ENCODE peak calls at places on chromosome 6, in nine cellular contexts. I is astrocyte of the spinal cord, W is omental fat pad, E is testis, G is endothelial cell, Y is HepG2, M is upper lobe of left lung, Q is MCF 10A, D is breast epithelium. B is an unnamed sample.
A peak's percentile ranks its signal among the peaks of the same experiment; 100 is the strongest.

GRCh38 chr6:146957443-146957842 is 246.8 kb upstream of the STXBP5 start:
- DNase-seq in I (no peak), W (no peak), E (no peak), G (no peak), Y (no peak), M (no peak), Q (no peak), D (no peak), B (no peak)

GRCh38 chr6:105799051-105799450 is 287.1 kb upstream of the PRDM1 start:
- DNase-seq in I (no peak), W (no peak), E (peak; percentile 48), G (no peak), Y (no peak), M (no peak), Q (no peak), D (no peak), B (no peak)

GRCh38 chr6:103367212-103367611 is 1492.5 kb downstream of the HACE1 start:
- DNase-seq in I (no peak), W (no peak), E (no peak), G (no peak), Y (no peak), M (no peak), Q (no peak), D (no peak), B (no peak)

GRCh38 chr6:78864957-78865356 is 2.4 kb upstream of the IRAK1BP1 start:
- DNase-seq in I (no peak), W (no peak), E (no peak), G (no peak), Y (no peak), M (no peak), Q (no peak), D (no peak), B (no peak)

GRCh38 chr6:160055813-160056212 is 65.8 kb upstream of the SLC22A1 start:
- DNase-seq in I (no peak), W (no peak), E (no peak), G (no peak), Y (no peak), M (no peak), Q (no peak), D (no peak), B (no peak)

GRCh38 chr6:111995409-111995808 is 58.5 kb upstream of the CCN6 start:
- DNase-seq in I (peak; percentile 25), W (no peak), E (no peak), G (no peak), Y (no peak), M (no peak), Q (peak; percentile 47), D (no peak), B (no peak)

GRCh38 chr6:72826033-72826432 is 204.2 kb downstream of the KCNQ5 start:
- DNase-seq in I (no peak), W (no peak), E (no peak), G (no peak), Y (no peak), M (no peak), Q (no peak), D (no peak), B (no peak)

GRCh38 chr6:163188746-163189145 is 225.8 kb upstream of the QKI start:
- DNase-seq in I (no peak), W (no peak), E (no peak), G (no peak), Y (no peak), M (no peak), Q (no peak), D (no peak), B (no peak)

GRCh38 chr6:55528624-55529023 is 50.4 kb downstream of the HMGCLL1 start:
- DNase-seq in I (peak; percentile 33), W (no peak), E (peak; percentile 18), G (peak; percentile 14), Y (peak; percentile 43), M (no peak), Q (peak; percentile 45), D (no peak), B (no peak)

GRCh38 chr6:143698329-143698728 is 20.6 kb downstream of the PHACTR2 start:
- DNase-seq in I (no peak), W (no peak), E (no peak), G (no peak), Y (no peak), M (no peak), Q (no peak), D (no peak), B (no peak)

GRCh38 chr6:143701343-143702234 is 23.8 kb downstream of the PHACTR2 start:
- DNase-seq in I (peak; percentile 34), W (no peak), E (no peak), G (no peak), Y (no peak), M (no peak), Q (no peak), D (no peak), B (no peak)

GRCh38 chr6:143697401-143697800 is 19.6 kb downstream of the PHACTR2 start:
- DNase-seq in I (no peak), W (no peak), E (no peak), G (no peak), Y (no peak), M (no peak), Q (no peak), D (no peak), B (no peak)

GRCh38 chr6:143700684-143701342 is 23.0 kb downstream of the PHACTR2 start:
- DNase-seq in I (peak; percentile 82), W (no peak), E (no peak), G (no peak), Y (no peak), M (no peak), Q (no peak), D (no peak), B (no peak)

DNA sequence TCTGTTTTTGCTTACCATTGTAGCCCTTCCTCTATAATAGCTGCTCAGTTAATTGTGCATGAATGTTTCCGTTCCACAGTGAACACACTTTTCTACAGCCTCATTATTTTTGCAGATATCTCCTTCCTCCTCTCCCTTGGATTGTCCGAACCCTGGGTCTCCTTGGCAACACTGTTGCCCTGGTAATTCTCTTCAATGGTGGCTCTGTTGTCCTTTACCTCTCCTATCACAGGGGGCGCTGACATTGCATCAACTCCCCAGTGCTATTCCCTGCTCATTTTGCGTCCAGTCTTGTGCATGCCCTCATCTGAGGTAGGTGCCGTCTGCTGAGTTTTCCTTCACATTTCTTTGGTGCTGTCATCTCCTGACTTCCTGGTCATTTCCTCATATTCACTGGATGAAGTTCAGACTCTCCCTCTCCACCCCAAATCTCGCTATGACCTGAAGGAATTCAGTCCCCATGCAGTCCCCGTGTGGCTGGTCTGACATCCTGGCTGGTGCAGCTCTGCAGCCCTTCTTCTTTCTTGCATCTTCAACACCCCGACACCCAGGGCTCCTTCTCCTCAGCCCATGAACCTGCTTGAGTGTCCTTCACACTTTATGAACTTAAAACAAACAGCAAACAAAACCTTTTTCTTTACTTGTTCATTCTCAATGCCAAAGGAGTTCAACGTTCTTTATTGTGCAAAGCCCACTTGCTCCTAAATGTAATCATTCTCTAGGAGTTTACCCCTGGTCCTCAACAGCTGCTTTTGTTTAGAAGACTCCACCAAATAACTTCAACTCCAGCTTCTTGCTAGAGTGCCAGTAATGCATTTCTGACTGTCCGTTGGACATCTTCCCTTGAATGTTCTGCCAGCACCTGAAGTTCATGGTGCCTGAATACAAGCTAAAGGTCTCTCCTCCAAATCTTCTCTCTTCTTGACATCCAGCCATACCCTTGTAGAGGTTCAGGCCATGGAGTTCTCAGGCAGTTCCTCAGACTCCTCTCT is 21.3 kb downstream of the PHACTR2 start:
- DNase-seq in I (no peak), W (no peak), E (peak; percentile 29), G (no peak), Y (peak; percentile 29), M (no peak), Q (no peak), D (no peak), B (no peak)
- TF ChIP-seq CTCF in I (no peak), W (no peak), E (no peak), G (no peak), Y (peak; percentile 48), M (no peak), Q (no peak), D (no peak), B (no peak)

GRCh38 chr6:117346142-117346930 is 79.4 kb downstream of the ROS1 start:
- DNase-seq in I (peak; percentile 49), W (no peak), E (no peak), G (no peak), Y (peak; percentile 23), M (no peak), Q (peak; percentile 16), D (no peak), B (no peak)
- TF ChIP-seq CTCF in I (no peak), W (no peak), E (peak; percentile 49), G (peak; percentile 83), Y (peak; percentile 36), M (no peak), Q (peak; percentile 38), D (peak; percentile 44), B (peak; percentile 81)

GRCh38 chr6:17600527-17601388 is 656 bp downstream of the FAM8A1 start:
- DNase-seq in I (peak; percentile 16), W (no peak), E (peak; percentile 46), G (peak; percentile 47), Y (peak; percentile 24), M (peak; percentile 93), Q (peak; percentile 40), D (no peak), B (peak; percentile 70)
- TF ChIP-seq CTCF in I (no peak), W (no peak), E (no peak), G (no peak), Y (peak; percentile 41), M (no peak), Q (no peak), D (no peak), B (no peak)

GRCh38 chr6:169950558-169950957 is 199.1 kb downstream of the ERMARD start:
- DNase-seq in I (no peak), W (no peak), E (no peak), G (no peak), Y (no peak), M (no peak), Q (peak; percentile 45), D (no peak), B (no peak)
- TF ChIP-seq CTCF in I (no peak), W (no peak), E (peak; percentile 9), G (no peak), Y (peak; percentile 48), M (no peak), Q (no peak), D (peak; percentile 38), B (peak; percentile 25)

B was measured in type B pancreatic cell.